ENCODE peak calls at places on chromosomes 13 and 19, in five cellular contexts. B is OCI-LY7, F is hepatocyte, Q is PC-3, Z is body of pancreas. K is an unnamed sample. For H3K9me3, the result is how much of the 10 kb centered on the place peaks cover.

GRCh38 chr13:80753951-80754350 is 413.0 kb upstream of the SPRY2 start:
- DNase-seq in Q (no peak), Z (no peak), B (no peak), F (peak), K (no peak)

GRCh38 chr13:98998831-98999634 is 21.2 kb upstream of the DOCK9 start:
- DNase-seq in Q (no peak), F (no peak), Z (no peak), B (no peak), K (no peak)

GRCh38 chr13:95603887-95604533 is 40.5 kb downstream of the DZIP1 start:
- DNase-seq in F (peak), Z (peak), Q (peak), B (no peak), K (no peak)

GRCh38 chr19:39659791-39660190 is 4.1 kb downstream of the LGALS16 start:
- DNase-seq in Z (no peak), Q (no peak), F (no peak), B (no peak), K (no peak)

GRCh38 chr19:36916991-36917390 is 859 bp downstream of the ZNF568 start:
- DNase-seq in Z (no peak), F (no peak), Q (no peak), B (no peak), K (peak)

GRCh38 chr13:98033277-98034247 is 80.1 kb downstream of the IPO5 start:
- DNase-seq in B (no peak), Q (peak), F (peak), Z (peak), K (peak)

GRCh38 chr13:40192516-40193257 is 473.8 kb downstream of the FOXO1 start:
- DNase-seq in Q (no peak), F (no peak), B (no peak), Z (no peak), K (no peak)

GRCh38 chr19:35142531-35143230 is 374 bp upstream of the FXYD7 start:
- DNase-seq in B (peak), F (peak), Z (peak), Q (peak), K (peak)

GRCh38 chr13:46961719-46962118 is 64.9 kb upstream of the HTR2A start:
- DNase-seq in Z (no peak), Q (peak), B (no peak), F (peak), K (no peak)

GRCh38 chr19:46717716-46718143 is 816 bp upstream of the PRKD2 start:
- DNase-seq in F (no peak), Q (no peak), Z (no peak), B (peak), K (no peak)

GRCh38 chr13:33323766-33324525 is 38.4 kb upstream of the STARD13 start:
- DNase-seq in Z (no peak), Q (no peak), B (no peak), F (no peak), K (no peak)

GRCh38 chr13:40172878-40173277 is 493.6 kb downstream of the FOXO1 start:
- DNase-seq in Z (no peak), Q (no peak), F (no peak), B (no peak), K (peak)

GRCh38 chr13:60268203-60268555 is 104.5 kb upstream of the DIAPH3 start:
- DNase-seq in B (no peak), Z (no peak), F (no peak), Q (peak), K (no peak)

GRCh38 chr13:32330438-32330837 is 15.1 kb downstream of the BRCA2 start:
- DNase-seq in B (no peak), Q (no peak), F (no peak), Z (no peak), K (no peak)

GRCh38 chr19:38209671-38210457 is 14.2 kb downstream of the DPF1 start:
- DNase-seq in F (peak), Q (no peak), Z (peak), B (no peak), K (peak)

GRCh38 chr19:47661161-47661560 is 52.1 kb upstream of the EHD2 start:
- DNase-seq in Q (no peak), F (no peak), B (no peak), Z (no peak), K (no peak)

GRCh38 chr19:13300421-13301030 is 150.3 kb downstream of the IER2 start:
- DNase-seq in Q (no peak), Z (no peak), F (no peak), B (no peak), K (no peak)

GRCh38 chr13:21478881-21479808 is 20.0 kb upstream of the ZDHHC20 start:
- DNase-seq in Z (peak), F (peak), B (peak), Q (peak), K (peak)

DNA sequence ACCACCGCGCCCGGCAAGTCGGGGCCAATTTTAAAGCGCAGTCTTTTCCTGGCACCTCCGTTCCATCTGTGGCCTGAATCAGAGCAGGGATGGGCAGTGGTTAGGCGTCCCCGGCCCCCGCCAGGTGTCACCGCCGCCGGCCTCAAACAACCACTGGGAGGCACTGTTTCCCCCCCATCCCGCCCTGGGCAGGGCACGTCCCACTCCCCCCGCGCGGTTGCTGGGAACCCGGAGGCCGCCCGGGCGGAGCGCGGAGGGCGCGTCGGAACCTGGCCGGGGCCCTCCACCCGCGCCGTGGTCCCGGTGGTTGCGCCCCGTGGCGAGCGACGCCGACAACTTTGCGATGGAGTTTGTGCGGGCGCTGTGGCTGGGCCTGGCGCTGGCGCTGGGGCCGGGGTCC is at the start of gene GRIN3B:
- DNase-seq in F (peak), Q (peak), Z (peak), B (peak), K (peak)
- TF ChIP-seq CTCF in F (peak), Q (peak), Z (peak), B (peak), K (peak)

GRCh38 chr13:19053561-19053960 is 128.1 kb downstream of the TUBA3C start:
- DNase-seq in B (no peak), Q (no peak), Z (no peak), F (no peak), K (no peak)

GRCh38 chr13:19055611-19056010 is 126.0 kb downstream of the TUBA3C start:
- DNase-seq in Z (no peak), F (no peak), Q (no peak), B (no peak), K (no peak)

GRCh38 chr13:19052931-19053330 is 128.7 kb downstream of the TUBA3C start:
- DNase-seq in B (no peak), Q (no peak), Z (no peak), F (no peak), K (no peak)

GRCh38 chr13:19050901-19051300 is 130.7 kb downstream of the TUBA3C start:
- DNase-seq in B (no peak), Z (no peak), F (no peak), Q (no peak), K (no peak)

DNA sequence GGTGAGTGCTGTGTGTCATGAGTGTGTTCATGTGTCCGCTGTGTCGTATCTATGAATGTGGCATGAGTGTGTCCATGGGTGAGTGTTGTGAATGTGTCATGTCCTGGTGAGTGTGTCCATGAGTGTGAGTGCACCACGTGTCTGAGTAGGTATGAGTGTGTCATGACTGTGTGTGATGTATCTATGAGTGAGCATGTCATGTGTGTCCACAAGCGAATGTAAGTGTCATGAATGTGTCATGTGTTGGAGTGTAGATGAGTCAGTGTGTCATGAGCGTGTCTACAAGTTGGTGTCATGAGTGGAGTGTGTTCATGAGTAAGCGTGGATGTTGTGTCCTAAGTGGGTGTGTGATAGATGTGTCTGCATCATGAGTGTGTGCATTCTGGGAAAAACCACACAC is 129.4 kb downstream of the TUBA3C start:
- DNase-seq in F (no peak), Z (no peak), B (no peak), Q (no peak), K (no peak)
- H3K9me3 ChIP-seq in F (under half), Z (under half), B (under half), Q (under half), K (under half)

DNA sequence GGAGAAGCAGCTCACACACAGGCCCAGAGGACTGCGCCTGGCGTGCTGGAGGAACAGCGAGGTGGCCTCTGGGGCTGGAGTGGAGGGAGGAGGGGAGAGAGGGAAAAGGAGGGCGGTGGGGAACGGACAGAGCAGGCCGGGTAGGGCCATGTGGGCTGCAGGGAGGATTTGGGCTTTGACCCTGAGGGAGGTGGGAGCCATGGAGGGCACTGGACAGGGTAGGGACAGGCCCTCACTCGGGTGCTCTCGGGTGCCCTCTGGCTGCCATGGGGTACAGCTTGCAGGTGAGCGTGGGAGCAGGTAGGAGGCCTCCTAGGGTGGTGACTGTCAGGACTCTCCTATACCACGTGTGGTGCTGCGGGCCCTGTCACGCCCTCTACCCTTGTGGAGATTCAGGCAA is 22.8 kb downstream of the PLIN4 start:
- DNase-seq in B (peak), F (no peak), Q (no peak), Z (no peak), K (no peak)
- TF ChIP-seq CTCF in B (peak), F (no peak), Q (peak), Z (peak), K (no peak)

DNA sequence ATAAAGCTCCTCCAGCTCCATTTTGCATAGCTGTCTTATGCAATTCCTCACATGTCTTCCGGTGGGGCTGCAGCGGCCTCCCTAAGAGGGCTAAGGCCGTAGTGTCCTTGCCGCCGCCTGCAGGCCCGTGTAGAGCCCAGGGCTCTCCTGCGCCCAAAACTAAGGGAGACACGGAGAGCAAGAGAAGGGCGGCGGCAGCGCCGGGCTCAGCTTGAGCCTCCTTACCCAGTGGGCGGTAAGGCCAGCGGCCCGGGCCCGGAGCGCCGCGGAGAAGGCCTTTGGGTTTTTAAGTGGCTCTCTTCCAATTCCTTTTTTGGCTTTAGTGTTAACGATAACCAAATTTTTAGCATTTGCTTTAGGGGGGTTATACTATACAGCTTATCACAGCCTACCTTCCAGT is 30.1 kb downstream of the ZNF677 start:
- DNase-seq in Z (no peak), Q (no peak), B (no peak), F (no peak), K (no peak)
- H3K9me3 ChIP-seq in Z (under half), Q (half or more), B (under half), F (under half), K (under half)

GRCh38 chr13:48542581-48543341 is 9.9 kb upstream of the RCBTB2 start:
- DNase-seq in F (peak), Q (no peak), B (peak), Z (peak), K (peak)
- TF ChIP-seq CTCF in F (peak), Q (no peak), B (peak), Z (no peak), K (no peak)

GRCh38 chr19:51824603-51825002 is 29.6 kb downstream of the FPR3 start:
- DNase-seq in F (no peak), B (peak), Z (no peak), Q (no peak), K (no peak)

GRCh38 chr19:51830263-51830662 is 35.3 kb downstream of the FPR3 start:
- DNase-seq in B (peak), Z (no peak), F (no peak), Q (peak), K (no peak)
- H3K9me3 ChIP-seq in B (under half), Z (under half), F (under half), Q (under half), K (under half)

GRCh38 chr19:3202346-3202745 is 16.6 kb downstream of the NCLN start:
- DNase-seq in F (no peak), Q (no peak), B (no peak), Z (no peak), K (no peak)
- TF ChIP-seq CTCF in F (no peak), Q (no peak), B (no peak), Z (no peak), K (no peak)

DNA sequence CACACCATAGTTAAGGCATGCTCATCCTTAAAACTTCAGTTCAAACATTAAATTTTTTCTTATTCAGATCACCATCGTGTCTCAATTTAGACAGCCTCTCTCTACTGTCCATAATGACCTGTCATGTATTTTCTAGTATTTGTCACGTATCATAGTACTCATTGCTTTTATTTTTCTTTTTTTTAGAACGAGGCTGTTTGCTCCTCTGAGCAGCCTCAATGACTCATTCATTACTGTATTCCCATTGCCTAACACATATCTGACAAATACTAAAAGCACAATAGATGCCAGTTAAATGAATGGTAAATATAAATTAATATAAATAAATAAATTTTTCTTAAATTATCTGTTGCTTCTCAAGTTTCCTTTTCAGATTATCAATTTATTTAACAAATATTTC is 245.5 kb downstream of the TUBA3C start:
- DNase-seq in Q (no peak), B (no peak), F (no peak), Z (no peak), K (no peak)
- H3K9me3 ChIP-seq in Q (under half), B (under half), F (under half), Z (under half), K (under half)

GRCh38 chr19:8455018-8455417 is 10.2 kb downstream of the HNRNPM start:
- DNase-seq in F (no peak), Z (no peak), Q (no peak), B (no peak), K (no peak)

GRCh38 chr19:8457209-8457608 is 12.4 kb downstream of the HNRNPM start:
- DNase-seq in B (no peak), Z (no peak), Q (no peak), F (no peak), K (no peak)

GRCh38 chr19:8454218-8454617 is 9.4 kb downstream of the HNRNPM start:
- DNase-seq in F (no peak), Z (no peak), B (no peak), Q (no peak), K (no peak)

GRCh38 chr19:8457802-8458201 is 13.0 kb downstream of the HNRNPM start:
- DNase-seq in Q (no peak), Z (no peak), F (no peak), B (no peak), K (no peak)

DNA sequence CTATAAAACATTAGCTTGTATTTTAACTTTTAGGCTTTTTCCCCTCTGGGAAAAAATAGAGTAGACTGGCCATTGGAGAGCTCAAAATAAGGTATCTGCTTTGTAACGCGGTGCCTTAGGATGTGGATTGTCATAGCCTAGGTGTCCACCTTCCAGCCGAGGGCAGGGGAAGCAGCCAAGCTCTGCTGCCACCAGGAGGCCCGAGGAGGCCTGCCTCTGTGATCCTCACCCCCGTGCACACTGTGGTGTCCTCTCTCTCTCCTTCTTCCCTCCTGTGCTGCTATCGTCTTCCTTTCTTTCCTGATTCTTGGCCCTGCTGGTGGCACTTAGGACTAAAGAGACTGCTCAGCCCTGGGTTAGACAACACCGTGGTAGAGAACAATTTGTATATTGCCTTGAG is 11.3 kb downstream of the HNRNPM start:
- DNase-seq in Q (no peak), F (no peak), B (no peak), Z (no peak), K (no peak)
- TF ChIP-seq CTCF in Q (peak), F (no peak), B (peak), Z (no peak), K (no peak)

K was measured in testis.